ENCODE peak calls at places on chromosomes 5 and 9, in four cellular contexts. V is suprapubic skin, T is A549, D is GM13976. Q is an unnamed sample.

GRCh38 chr5:82359286-82359685 is 81.1 kb upstream of the RPS23 start:
- DNase-seq in T (no peak), D (no peak), V (no peak), Q (no peak)

GRCh38 chr9:14315754-14316573 is 2.0 kb upstream of the NFIB start:
- DNase-seq in V (peak; percentile 79), D (peak; percentile 20), T (peak; percentile 76), Q (peak; percentile 15)

GRCh38 chr9:13787234-13787833 is 507.8 kb upstream of the MPDZ start:
- DNase-seq in V (no peak), T (no peak), D (no peak), Q (no peak)

GRCh38 chr5:2153350-2153749 is 270.6 kb upstream of the IRX4 start:
- DNase-seq in V (peak; percentile 35), T (no peak), D (no peak), Q (no peak)

GRCh38 chr5:89930591-89931383 is 478.8 kb downstream of the CETN3 start:
- DNase-seq in T (no peak), V (no peak), D (no peak), Q (peak; percentile 4)

GRCh38 chr5:177479774-177480173 is 6.3 kb upstream of the DBN1 start:
- DNase-seq in V (no peak), D (no peak), T (no peak), Q (no peak)

GRCh38 chr5:170353011-170353890 is 35.9 kb downstream of the KCNMB1 start:
- DNase-seq in V (no peak), D (no peak), T (no peak), Q (no peak)

GRCh38 chr5:76692651-76693050 is 23.3 kb upstream of the F2R start:
- DNase-seq in T (no peak), V (no peak), D (no peak), Q (no peak)

GRCh38 chr9:87267701-87268100 is 230.0 kb upstream of the DAPK1 start:
- DNase-seq in V (peak; percentile 72), D (no peak), T (no peak), Q (no peak)

GRCh38 chr5:124887223-124887622 is 140.8 kb upstream of the ZNF608 start:
- DNase-seq in V (no peak), T (no peak), D (no peak), Q (no peak)

GRCh38 chr9:129640086-129640870 is 1.7 kb downstream of the ASB6 start:
- DNase-seq in V (no peak), T (no peak), D (no peak), Q (no peak)

GRCh38 chr9:91489391-91489899 is 65.8 kb upstream of the NFIL3 start:
- DNase-seq in V (no peak), T (no peak), D (no peak), Q (no peak)

GRCh38 chr9:127172066-127172707 is 49.8 kb upstream of the ANGPTL2 start:
- DNase-seq in D (no peak), T (no peak), V (peak; percentile 8), Q (no peak)

GRCh38 chr5:14359069-14360043 is 216.2 kb downstream of the TRIO start:
- DNase-seq in D (no peak), V (no peak), T (no peak), Q (no peak)

GRCh38 chr5:1507961-1508678 is 15.6 kb downstream of the LPCAT1 start:
- DNase-seq in D (no peak), V (peak; percentile 52), T (no peak), Q (no peak)

GRCh38 chr9:81546498-81546897 is 142.8 kb downstream of the TLE1 start:
- DNase-seq in D (no peak), T (no peak), V (no peak), Q (no peak)

GRCh38 chr5:143102414-143102813 is 301.1 kb downstream of the NR3C1 start:
- DNase-seq in D (no peak), V (peak; percentile 72), T (no peak), Q (no peak)

GRCh38 chr9:89635007-89635742 is 30.4 kb downstream of the GADD45G start:
- DNase-seq in D (no peak), V (no peak), T (no peak), Q (no peak)

GRCh38 chr5:134242146-134242545 is 16.3 kb upstream of the PPP2CA start:
- DNase-seq in V (no peak), D (no peak), T (peak; percentile 46), Q (no peak)

GRCh38 chr5:55624841-55625602 is 87.1 kb downstream of the SLC38A9 start:
- DNase-seq in T (no peak), V (no peak), D (no peak), Q (no peak)

GRCh38 chr5:116144103-116144502 is 59.3 kb downstream of the COMMD10 start:
- DNase-seq in D (no peak), T (peak; percentile 9), V (no peak), Q (no peak)

GRCh38 chr9:91214867-91215266 is 146.9 kb downstream of the AUH start:
- DNase-seq in D (no peak), V (no peak), T (no peak), Q (no peak)

GRCh38 chr5:38448553-38449350 is 107.7 kb downstream of the LIFR start:
- DNase-seq in V (no peak), D (no peak), T (no peak), Q (no peak)

GRCh38 chr5:51494821-51495220 is 111.6 kb downstream of the ISL1 start:
- DNase-seq in T (no peak), V (no peak), D (no peak), Q (no peak)

GRCh38 chr9:99426443-99426842 is 204.4 kb downstream of the SEC61B start:
- DNase-seq in V (no peak), T (no peak), D (no peak), Q (no peak)

GRCh38 chr5:103375356-103375755 is 116.8 kb downstream of the MACIR start:
- DNase-seq in V (no peak), T (peak; percentile 4), D (no peak), Q (no peak)

GRCh38 chr9:89000281-89000875 is 9.1 kb downstream of the S1PR3 start:
- DNase-seq in V (no peak), T (no peak), D (no peak), Q (no peak)

GRCh38 chr5:169416583-169417196 is 115.8 kb upstream of the SLIT3 start:
- DNase-seq in D (no peak), V (peak; percentile 76), T (no peak), Q (peak; percentile 50)

GRCh38 chr5:178683758-178684157 is 46.7 kb downstream of the ZNF354A start:
- DNase-seq in D (no peak), T (no peak), V (no peak), Q (no peak)

GRCh38 chr9:18891946-18892670 is 140.9 kb downstream of the SAXO1 start:
- DNase-seq in V (no peak), T (no peak), D (no peak), Q (no peak)
- TF ChIP-seq CTCF in V (no peak), T (no peak), D (no peak), Q (no peak)

DNA sequence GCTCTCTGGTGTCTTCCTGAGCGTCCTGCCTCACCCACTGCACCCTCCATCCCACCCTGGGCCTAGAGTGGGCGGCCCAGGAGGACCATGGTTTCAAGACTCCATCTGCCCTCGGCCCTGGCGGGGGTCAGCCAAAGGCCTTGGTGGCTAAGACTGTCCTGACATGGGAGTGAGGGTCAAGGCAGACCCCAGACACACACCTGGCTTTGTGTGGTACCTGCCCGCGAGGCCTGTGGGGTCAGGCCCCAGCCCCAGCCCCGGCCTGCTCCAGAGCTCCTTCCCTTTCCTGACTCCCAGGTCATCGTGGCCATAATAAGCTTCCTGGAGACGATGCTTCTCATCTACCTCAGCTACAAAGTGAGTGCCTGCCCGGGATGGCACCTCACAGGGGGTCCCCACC is 54.6 kb downstream of the KCNT1 start:
- DNase-seq in D (no peak), V (no peak), T (no peak), Q (no peak)
- TF ChIP-seq CTCF in D (no peak), V (no peak), T (no peak), Q (no peak)

DNA sequence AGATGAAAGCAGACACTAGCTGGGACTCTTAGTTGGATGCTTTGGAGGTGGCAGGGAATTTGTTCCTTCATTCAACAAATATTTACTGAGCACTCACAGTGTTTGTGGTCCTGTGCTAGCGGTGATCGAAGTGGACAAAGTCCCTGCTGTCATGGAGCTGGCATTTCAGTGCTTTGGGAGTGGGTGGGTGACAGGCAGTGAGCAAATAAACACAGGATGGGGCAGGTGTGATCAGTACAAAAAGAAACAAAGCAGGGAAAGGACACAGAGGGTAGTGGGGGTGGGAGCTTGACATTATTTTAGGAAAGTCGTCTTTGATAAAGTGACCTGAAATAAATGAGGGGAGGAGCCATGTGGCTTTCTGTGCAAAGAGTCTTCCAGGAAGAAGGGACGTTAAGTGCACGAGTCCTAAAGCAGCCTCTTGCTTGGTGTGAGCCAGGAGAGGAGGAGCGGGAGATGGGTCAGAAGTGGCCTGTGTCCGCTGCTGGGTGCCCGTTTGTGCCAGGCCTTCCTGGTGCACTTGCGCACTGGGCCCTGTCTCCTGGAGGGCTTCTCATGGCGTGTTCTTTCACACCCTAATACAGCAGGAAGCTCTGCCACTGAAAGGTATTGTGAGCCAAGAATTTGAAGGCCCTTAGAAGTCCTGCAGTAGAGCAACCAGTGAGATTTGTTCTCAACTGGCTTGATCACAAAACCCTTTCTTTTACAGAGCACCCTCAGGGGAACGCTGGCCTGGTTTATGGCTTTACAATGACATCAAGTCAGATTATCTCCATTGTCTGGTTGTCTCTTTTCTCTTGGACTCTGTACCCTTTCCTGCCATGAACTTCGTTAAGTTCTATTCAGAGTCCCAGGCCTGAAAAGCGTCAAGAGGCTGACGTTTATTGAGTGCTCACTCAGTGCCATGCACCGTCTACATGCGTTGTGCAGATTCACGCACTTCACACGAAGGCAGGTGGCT is 14.9 kb downstream of the NDST1 start:
- DNase-seq in V (no peak), T (peak; percentile 43), D (no peak), Q (no peak)
- TF ChIP-seq CTCF in V (no peak), T (no peak), D (no peak), Q (no peak)

GRCh38 chr5:140246378-140247122 is 56.4 kb downstream of the PFDN1 start:
- DNase-seq in T (no peak), V (no peak), D (no peak), Q (no peak)
- TF ChIP-seq CTCF in T (no peak), V (no peak), D (no peak), Q (no peak)

GRCh38 chr5:6822556-6823343 is 109.5 kb downstream of the TENT4A start:
- DNase-seq in V (no peak), T (no peak), D (no peak), Q (no peak)

GRCh38 chr5:6820851-6821479 is 107.7 kb downstream of the TENT4A start:
- DNase-seq in T (peak; percentile 60), V (no peak), D (peak; percentile 67), Q (peak; percentile 59)

GRCh38 chr5:6822068-6822467 is 108.8 kb downstream of the TENT4A start:
- DNase-seq in V (no peak), D (no peak), T (no peak), Q (no peak)

GRCh38 chr5:6818594-6819512 is 105.6 kb downstream of the TENT4A start:
- DNase-seq in D (no peak), V (no peak), T (no peak), Q (no peak)

DNA sequence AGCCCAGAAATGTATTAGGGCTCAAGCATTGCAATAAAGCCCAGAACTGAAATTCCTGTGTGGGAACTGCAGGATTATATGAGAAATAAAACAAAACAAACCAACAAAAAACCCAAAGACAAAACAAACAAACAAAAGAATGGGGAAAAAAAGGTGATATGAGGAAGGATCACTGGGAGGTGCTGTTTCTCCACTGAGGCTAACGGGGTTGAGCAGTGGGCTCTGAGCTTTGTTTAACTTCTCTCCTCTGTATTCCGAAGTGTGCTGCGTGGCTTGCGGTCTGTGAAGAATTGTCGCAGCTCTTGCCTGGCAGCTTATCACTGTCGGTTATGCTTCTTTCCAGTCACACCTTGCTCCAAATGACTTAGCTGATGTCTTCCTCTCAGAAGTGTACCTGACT is 106.3 kb downstream of the TENT4A start:
- DNase-seq in D (no peak), T (no peak), V (no peak), Q (no peak)
- TF ChIP-seq CTCF in D (no peak), T (no peak), V (no peak), Q (no peak)